ENCODE peak calls at places on chromosome 10, in five cellular contexts. S, K, C, Z and M are unnamed samples.

GRCh38 chr10:71323407-71323806 is 4.3 kb downstream of the SLC29A3 start:
- DNase-seq in S (peak), K (no peak), C (no peak), Z (no peak), M (no peak)

GRCh38 chr10:75395171-75395954 is 6.2 kb downstream of the ZNF503 start:
- DNase-seq in Z (no peak), C (peak), S (no peak), K (peak), M (peak)

GRCh38 chr10:100998183-100998990 is 1.2 kb upstream of the LZTS2 start:
- DNase-seq in S (peak), Z (peak), C (peak), K (peak), M (peak)

GRCh38 chr10:109668703-109669102 is 254.6 kb downstream of the XPNPEP1 start:
- DNase-seq in Z (no peak), C (no peak), S (no peak), K (no peak), M (no peak)

GRCh38 chr10:67657775-67658174 is 38.2 kb downstream of the CTNNA3 start:
- DNase-seq in C (no peak), Z (no peak), K (no peak), S (no peak), M (no peak)

GRCh38 chr10:74238031-74238431 is 87.0 kb downstream of the ADK start:
- DNase-seq in Z (no peak), C (no peak), S (no peak), K (no peak), M (no peak)

GRCh38 chr10:110642204-110642979 is 1.7 kb upstream of the RBM20 start:
- DNase-seq in K (no peak), C (no peak), S (no peak), Z (no peak), M (no peak)

GRCh38 chr10:102643346-102644065 is 773 bp upstream of the TRIM8 start:
- DNase-seq in Z (peak), S (no peak), K (peak), C (peak), M (peak)

GRCh38 chr10:131980757-131981428 is 830 bp downstream of the BNIP3 start:
- DNase-seq in K (no peak), C (no peak), S (no peak), Z (no peak), M (no peak)

GRCh38 chr10:93346712-93347111 is 135.4 kb downstream of the MYOF start:
- DNase-seq in C (no peak), S (no peak), Z (no peak), K (no peak), M (no peak)

GRCh38 chr10:91000470-91000869 is 79.6 kb upstream of the ANKRD1 start:
- DNase-seq in K (no peak), Z (no peak), S (no peak), C (no peak), M (no peak)

GRCh38 chr10:77844713-77845454 is 81.7 kb downstream of the DLG5 start:
- DNase-seq in K (no peak), S (peak), C (peak), Z (no peak), M (no peak)

GRCh38 chr10:131312261-131312801 is 810 bp upstream of the TCERG1L start:
- DNase-seq in Z (no peak), C (peak), K (no peak), S (no peak), M (no peak)

GRCh38 chr10:17779761-17780160 is 27.8 kb downstream of the TMEM236 start:
- DNase-seq in S (no peak), K (no peak), C (no peak), Z (no peak), M (no peak)

GRCh38 chr10:103703941-103704919 is 151.1 kb downstream of the SH3PXD2A start:
- DNase-seq in K (no peak), S (no peak), Z (no peak), C (no peak), M (no peak)

GRCh38 chr10:80454526-80455460 is 683 bp downstream of the TSPAN14 start:
- DNase-seq in C (peak), Z (no peak), K (peak), S (peak), M (peak)

GRCh38 chr10:60846173-60846572 is 67.9 kb downstream of the CDK1 start:
- DNase-seq in Z (no peak), C (no peak), S (peak), K (no peak), M (no peak)

GRCh38 chr10:13105184-13105583 is 5.2 kb downstream of the OPTN start:
- DNase-seq in Z (no peak), S (no peak), C (no peak), K (no peak), M (no peak)

GRCh38 chr10:63671317-63671937 is 150.2 kb downstream of the REEP3 start:
- DNase-seq in C (no peak), S (no peak), K (no peak), Z (no peak), M (no peak)

GRCh38 chr10:119776536-119776935 is 50.7 kb downstream of the INPP5F start:
- DNase-seq in S (no peak), K (no peak), C (no peak), Z (no peak), M (no peak)

GRCh38 chr10:10872035-10872673 is 145.5 kb upstream of the CELF2 start:
- DNase-seq in S (no peak), Z (no peak), K (peak), C (no peak), M (no peak)

GRCh38 chr10:102150970-102151773 is 1.0 kb upstream of the NOLC1 start:
- DNase-seq in C (no peak), K (no peak), Z (no peak), S (peak), M (no peak)

GRCh38 chr10:53537508-53537907 is 764.9 kb upstream of the MBL2 start:
- DNase-seq in Z (no peak), S (no peak), C (no peak), K (no peak), M (no peak)

GRCh38 chr10:92075829-92076228 is 152.3 kb downstream of the BTAF1 start:
- DNase-seq in K (no peak), Z (no peak), C (no peak), S (no peak), M (no peak)
- TF ChIP-seq POLR2A in K (no peak), Z (no peak), C (no peak), S (no peak), M (no peak)

GRCh38 chr10:48493083-48493871 is 111.6 kb downstream of the ARHGAP22 start:
- DNase-seq in Z (no peak), K (no peak), C (no peak), S (no peak), M (peak)
- TF ChIP-seq POLR2A in Z (no peak), K (no peak), C (no peak), S (no peak), M (no peak)

GRCh38 chr10:3068201-3068967 is 1.0 kb downstream of the PFKP start:
- DNase-seq in Z (peak), K (peak), S (peak), C (peak), M (peak)
- TF ChIP-seq POLR2A in Z (no peak), K (no peak), S (no peak), C (no peak), M (no peak)

GRCh38 chr10:62352356-62352963 is 21.7 kb upstream of the ZNF365 start:
- DNase-seq in K (no peak), Z (no peak), C (no peak), S (no peak), M (no peak)

GRCh38 chr10:62354941-62355340 is 19.2 kb upstream of the ZNF365 start:
- DNase-seq in K (no peak), Z (no peak), S (no peak), C (no peak), M (no peak)

DNA sequence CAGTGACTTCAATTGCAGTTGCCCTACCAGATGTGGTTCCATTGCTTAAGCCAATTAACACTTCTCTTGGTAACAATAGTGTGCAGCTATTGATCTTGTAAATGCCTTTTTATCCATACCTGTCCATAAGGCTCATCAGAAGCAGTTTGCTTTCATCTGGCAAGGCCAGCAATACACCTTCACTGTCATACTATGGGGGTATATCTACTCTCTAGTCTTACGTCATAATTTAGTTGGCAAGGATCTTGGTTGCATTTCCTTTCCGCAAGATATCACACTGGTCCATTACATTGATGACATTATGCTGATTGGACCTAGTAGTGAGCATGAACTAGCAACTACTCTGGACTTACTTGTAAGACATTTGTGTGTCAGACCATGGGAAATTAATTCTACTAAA is 17.7 kb upstream of the ZNF365 start:
- DNase-seq in K (no peak), S (no peak), Z (no peak), C (no peak), M (no peak)
- TF ChIP-seq POLR2A in K (no peak), S (no peak), Z (no peak), C (no peak), M (no peak)

DNA sequence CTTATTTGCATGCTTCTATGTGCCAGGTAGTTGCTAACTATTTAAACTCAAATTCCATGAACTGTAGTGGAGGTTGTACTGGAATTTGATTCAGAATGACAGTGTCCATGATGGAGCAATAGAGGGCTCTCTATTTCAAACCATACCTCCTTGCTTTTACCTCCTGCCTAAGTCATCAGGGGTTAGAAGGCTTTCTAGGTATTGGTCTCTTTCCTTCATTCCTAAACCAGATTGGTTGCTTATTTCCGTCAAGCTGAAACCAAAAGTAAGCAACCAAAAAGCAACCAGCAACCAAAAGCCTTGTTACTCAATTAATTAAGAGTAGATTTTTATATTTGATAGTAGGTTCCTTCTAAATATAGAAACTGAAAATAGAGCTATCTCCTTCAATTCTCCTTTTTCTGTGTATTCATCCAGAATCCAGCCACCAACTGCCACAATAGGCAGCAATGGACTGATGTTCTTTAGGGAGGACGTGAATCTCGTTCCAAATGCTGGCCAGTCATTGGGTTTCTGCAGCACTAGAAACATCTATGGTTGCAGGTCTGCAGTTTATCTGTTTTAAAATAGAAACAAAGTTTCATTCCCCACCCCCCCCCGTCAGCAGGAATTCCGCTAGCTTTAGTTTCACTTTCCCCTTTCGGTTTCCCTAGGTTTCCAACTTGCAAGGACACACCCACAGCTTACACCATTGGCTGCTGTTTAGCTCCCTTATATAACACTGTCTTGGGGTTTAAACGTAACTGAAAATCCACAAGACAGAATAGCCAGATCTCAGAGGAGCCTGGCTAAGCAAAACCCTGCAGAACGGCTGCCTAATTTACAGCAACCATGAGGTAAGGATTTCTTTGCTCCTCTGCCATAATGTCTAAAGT is at the start of gene IFIT1:
- DNase-seq in K (peak), C (peak), Z (peak), S (peak), M (no peak)
- TF ChIP-seq POLR2A in K (peak), C (peak), Z (no peak), S (no peak), M (no peak)

DNA sequence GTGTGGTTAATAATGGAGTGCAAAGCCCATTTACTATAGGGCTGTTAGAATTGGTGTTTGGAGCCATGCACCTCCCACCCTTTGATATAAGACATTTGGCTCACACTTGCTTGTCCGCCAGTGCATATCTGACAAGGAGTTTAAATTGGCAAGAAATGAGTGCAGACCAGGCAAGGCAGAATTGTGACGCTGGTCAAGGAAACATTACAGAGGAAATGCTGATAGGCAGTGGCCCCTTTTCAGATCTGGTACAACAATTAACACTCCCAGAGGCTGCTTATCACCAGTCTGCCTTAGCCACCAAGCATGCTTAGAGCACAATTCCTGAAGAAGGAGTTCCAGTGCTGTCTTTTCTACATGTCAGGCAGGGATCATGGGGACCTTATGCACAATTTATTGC is 35.3 kb downstream of the OR13A1 start:
- DNase-seq in Z (no peak), K (no peak), C (no peak), S (no peak), M (no peak)
- TF ChIP-seq POLR2A in Z (no peak), K (no peak), C (no peak), S (no peak), M (no peak)